ENCODE peak calls at places on chromosomes 11 and 22, in six cellular contexts. U, K, M, T, D and R are unnamed samples.

GRCh38 chr11:27963370-27963769 is 144.6 kb downstream of the KIF18A start:
- DNase-seq in U (no peak), M (no peak), T (no peak), K (no peak), D (no peak), R (no peak)

GRCh38 chr11:77409046-77409445 is 64.8 kb downstream of the PAK1 start:
- DNase-seq in M (no peak), T (no peak), U (no peak), D (no peak), K (no peak), R (no peak)

GRCh38 chr22:31732089-31732829 is 17.7 kb downstream of the PRR14L start:
- DNase-seq in M (no peak), T (no peak), D (no peak), U (no peak), K (no peak), R (no peak)

GRCh38 chr22:19998991-19999820 is 17.4 kb downstream of the ARVCF start:
- DNase-seq in U (no peak), K (no peak), M (no peak), T (no peak), D (no peak), R (no peak)

GRCh38 chr11:57662893-57663292 is 5.0 kb upstream of the ZDHHC5 start:
- DNase-seq in U (no peak), K (no peak), M (no peak), D (no peak), T (peak), R (no peak)

GRCh38 chr11:122232985-122233384 is 117.0 kb upstream of the BLID start:
- DNase-seq in T (no peak), D (no peak), M (no peak), U (no peak), K (no peak), R (no peak)

GRCh38 chr22:37904572-37905533 is 1.2 kb upstream of the MICALL1 start:
- DNase-seq in D (no peak), U (peak), T (peak), K (peak), M (peak), R (peak)

GRCh38 chr11:134883484-134883883 is 471.4 kb upstream of the B3GAT1 start:
- DNase-seq in K (no peak), T (no peak), U (no peak), D (no peak), M (no peak), R (no peak)

GRCh38 chr11:134951305-134951700 is 539.3 kb upstream of the B3GAT1 start:
- DNase-seq in U (no peak), D (no peak), K (no peak), T (no peak), M (no peak), R (no peak)

GRCh38 chr22:21015051-21016006 is at the start of gene P2RX6:
- DNase-seq in M (no peak), T (no peak), D (no peak), U (no peak), K (no peak), R (no peak)
- H3K4me3 ChIP-seq in M (no peak), T (peak), D (peak), U (peak), K (peak), R (peak)

GRCh38 chr22:35257002-35257320 is 332 bp upstream of the HMGXB4 start:
- DNase-seq in D (no peak), K (no peak), T (no peak), U (no peak), M (no peak), R (no peak)

GRCh38 chr22:35253946-35254345 is 3.3 kb upstream of the HMGXB4 start:
- DNase-seq in U (no peak), M (no peak), K (no peak), T (no peak), D (no peak), R (no peak)

GRCh38 chr22:35258144-35258988 is 1.1 kb downstream of the HMGXB4 start:
- DNase-seq in M (peak), T (peak), K (no peak), U (peak), D (no peak), R (no peak)

DNA sequence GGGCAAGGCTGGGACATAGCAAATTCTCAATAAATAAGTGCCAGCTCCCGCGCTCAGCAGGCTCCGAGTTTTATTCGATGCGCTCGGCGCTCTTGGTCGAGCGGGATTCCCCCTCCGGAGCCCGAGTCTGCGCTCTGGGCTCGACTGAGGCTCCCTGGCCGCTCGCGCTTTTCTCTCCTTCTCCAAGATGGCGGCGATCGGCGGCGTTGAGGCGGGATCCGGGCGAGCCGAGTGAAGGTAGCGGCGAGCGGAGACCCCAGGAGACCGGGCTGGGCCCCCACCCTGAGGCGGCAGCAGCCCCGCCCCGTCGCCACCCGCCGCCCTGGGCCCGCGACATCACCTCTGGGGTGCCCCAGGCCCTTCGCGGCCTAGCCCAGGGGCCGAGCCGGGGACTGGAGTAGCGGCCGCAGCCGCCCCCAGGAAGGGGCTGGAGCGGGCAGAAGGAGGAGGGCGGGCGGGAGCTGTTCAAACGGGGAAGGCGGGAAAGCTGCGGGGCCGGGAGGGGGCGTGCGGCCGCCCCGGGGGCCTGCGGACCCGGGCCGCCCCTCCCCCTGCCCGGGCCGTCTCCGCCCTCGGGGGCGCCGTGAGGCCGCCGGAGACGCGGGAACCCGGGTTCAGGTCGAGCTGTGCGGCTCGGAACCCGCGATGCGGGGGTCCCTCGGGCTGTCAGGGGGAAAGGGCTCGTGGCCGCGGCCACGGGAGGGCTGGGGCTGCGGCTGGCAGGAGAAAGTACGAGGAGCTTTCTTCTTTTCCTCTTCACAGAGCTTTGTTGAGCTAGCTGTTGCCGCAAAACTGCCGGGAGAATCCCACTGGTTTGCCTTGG is at the start of gene HMGXB4:
- DNase-seq in T (peak), D (peak), U (peak), M (peak), K (peak), R (peak)
- TF ChIP-seq CTCF in T (no peak), D (no peak), U (no peak), M (no peak), K (no peak), R (no peak)

GRCh38 chr11:124898711-124899110 is 1.0 kb upstream of the ROBO4 start:
- DNase-seq in M (no peak), K (peak), U (no peak), T (peak), D (no peak), R (no peak)
- H3K4me3 ChIP-seq in M (no peak), K (no peak), U (no peak), T (no peak), D (no peak), R (no peak)

GRCh38 chr11:48169259-48169658 is 47.4 kb upstream of the OR4B1 start:
- DNase-seq in T (no peak), K (no peak), D (no peak), M (no peak), U (no peak), R (no peak)

GRCh38 chr11:48169706-48170105 is 46.9 kb upstream of the OR4B1 start:
- DNase-seq in K (no peak), U (peak), D (no peak), T (no peak), M (no peak), R (no peak)

GRCh38 chr11:48170176-48170839 is 46.3 kb upstream of the OR4B1 start:
- DNase-seq in U (no peak), M (no peak), T (no peak), K (no peak), D (no peak), R (no peak)

GRCh38 chr11:48170840-48171233 is 45.8 kb upstream of the OR4B1 start:
- DNase-seq in T (no peak), D (no peak), K (peak), U (no peak), M (no peak), R (no peak)

GRCh38 chr11:48172818-48173609 is 43.6 kb upstream of the OR4B1 start:
- DNase-seq in U (peak), D (no peak), T (peak), K (peak), M (peak), R (peak)
- TF ChIP-seq CTCF in U (peak), D (peak), T (peak), K (peak), M (peak), R (peak)

DNA sequence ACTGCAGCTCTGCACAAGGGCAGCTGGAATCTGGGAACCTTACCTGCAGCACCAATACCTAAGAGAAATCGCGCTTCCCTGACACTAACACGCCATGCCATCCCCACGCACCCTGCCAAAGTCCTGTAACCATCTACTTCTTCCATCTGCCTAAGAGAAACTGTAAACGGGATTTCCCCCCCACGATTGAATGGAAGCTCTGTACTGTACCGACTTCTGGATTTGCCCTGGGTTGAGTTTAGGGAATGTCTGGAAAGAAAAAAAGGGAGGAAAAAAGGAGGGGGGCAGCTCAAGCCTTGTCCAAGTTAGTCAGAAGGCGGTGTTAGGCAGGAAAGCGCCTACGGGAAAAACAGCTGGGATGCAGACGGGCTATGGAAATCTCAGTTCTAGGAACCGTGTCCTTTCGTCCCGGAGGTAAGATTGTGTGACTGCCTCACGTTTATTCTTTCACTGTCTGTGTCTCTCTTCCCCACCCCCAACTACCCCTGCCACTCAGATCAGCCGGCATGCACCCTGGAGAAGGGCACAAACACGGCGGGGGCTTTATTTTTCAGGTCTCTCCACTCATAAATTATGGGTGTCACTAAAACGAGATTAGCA is 125.5 kb upstream of the C11orf58 start:
- DNase-seq in T (peak), K (no peak), D (no peak), U (peak), M (peak), R (no peak)
- H3K4me3 ChIP-seq in T (peak), K (peak), D (no peak), U (peak), M (peak), R (no peak)

DNA sequence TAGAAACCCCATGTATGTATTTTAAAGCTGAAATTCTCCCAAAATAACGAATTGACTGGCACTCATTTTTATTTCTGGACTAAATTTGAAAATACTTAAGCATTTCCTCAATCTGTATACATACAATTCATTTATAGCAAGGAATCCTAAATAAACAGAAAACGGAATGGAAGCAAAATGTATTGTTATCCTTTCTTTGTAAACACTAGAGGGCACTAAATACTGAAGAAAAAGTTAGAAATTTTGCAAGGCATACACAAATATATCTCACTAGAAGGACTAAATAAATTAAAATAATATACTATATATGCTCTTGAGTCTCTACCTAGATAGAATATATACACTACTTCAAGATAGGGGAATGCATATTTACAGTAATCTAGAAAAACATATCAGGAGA is 23.1 kb upstream of the ANO5 start:
- DNase-seq in K (no peak), M (no peak), D (no peak), U (no peak), T (peak), R (no peak)
- TF ChIP-seq CTCF in K (no peak), M (peak), D (no peak), U (peak), T (no peak), R (no peak)

GRCh38 chr22:23219317-23219716 is 39.0 kb downstream of the BCR start:
- DNase-seq in D (no peak), U (no peak), T (no peak), M (no peak), K (no peak), R (no peak)
- H3K4me3 ChIP-seq in D (peak), U (no peak), T (no peak), M (no peak), K (no peak), R (no peak)

GRCh38 chr11:86277741-86278140 is 24.3 kb upstream of the HIKESHI start:
- DNase-seq in T (no peak), K (no peak), M (no peak), D (no peak), U (no peak), R (no peak)

GRCh38 chr11:86278226-86278625 is 23.8 kb upstream of the HIKESHI start:
- DNase-seq in U (no peak), D (no peak), K (no peak), T (no peak), M (no peak), R (no peak)

GRCh38 chr11:86275493-86276370 is 26.3 kb upstream of the HIKESHI start:
- DNase-seq in T (no peak), K (no peak), M (no peak), U (no peak), D (no peak), R (no peak)

GRCh38 chr11:86274999-86275398 is 27.0 kb upstream of the HIKESHI start:
- DNase-seq in U (no peak), M (no peak), D (no peak), K (no peak), T (no peak), R (no peak)

DNA sequence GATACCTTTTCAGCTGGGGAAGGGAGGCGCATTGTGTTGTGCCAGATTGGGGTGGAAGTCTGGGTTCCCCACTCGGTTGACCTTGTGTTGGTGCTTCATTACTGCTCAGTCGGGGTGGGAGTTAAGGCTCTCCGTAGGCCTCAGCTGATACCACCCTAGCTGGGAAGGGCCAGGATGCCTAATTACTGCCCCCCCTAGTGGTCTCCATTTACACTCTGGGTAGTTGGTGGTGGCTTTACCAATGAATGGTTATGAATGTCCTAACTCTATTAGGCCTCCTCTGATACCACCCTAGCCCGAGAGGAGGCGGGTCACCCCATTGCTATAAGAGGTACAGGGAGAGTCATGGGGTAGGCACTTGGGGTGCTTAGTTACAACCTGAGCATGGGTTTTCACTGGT is 27.5 kb upstream of the HIKESHI start:
- DNase-seq in K (no peak), D (no peak), M (no peak), U (peak), T (peak), R (no peak)
- TF ChIP-seq CTCF in K (peak), D (peak), M (no peak), U (peak), T (peak), R (no peak)

GRCh38 chr11:34629711-34630110 is 8.8 kb downstream of the EHF start:
- DNase-seq in M (no peak), T (no peak), D (no peak), K (no peak), U (no peak), R (no peak)

GRCh38 chr11:34632105-34632780 is 11.3 kb downstream of the EHF start:
- DNase-seq in D (no peak), M (peak), K (no peak), U (no peak), T (no peak), R (no peak)

GRCh38 chr11:34630544-34630943 is 9.7 kb downstream of the EHF start:
- DNase-seq in K (no peak), T (no peak), D (no peak), U (no peak), M (no peak), R (no peak)

GRCh38 chr11:34631737-34632104 is 10.8 kb downstream of the EHF start:
- DNase-seq in T (no peak), D (no peak), U (no peak), M (peak), K (no peak), R (no peak)

GRCh38 chr11:34631297-34631696 is 10.4 kb downstream of the EHF start:
- DNase-seq in D (no peak), M (no peak), T (no peak), K (no peak), U (no peak), R (no peak)
- H3K4me3 ChIP-seq in D (no peak), M (no peak), T (no peak), K (no peak), U (no peak), R (no peak)